ENCODE peak calls at places on chromosomes 4 and X, in six cellular contexts. J is GDM1; P is fibroblast of mammary gland; M is A549; B is stimulated activated CD8-positive, alpha-beta memory T cell treated with anti-CD3 and anti-CD28 coated beads, Interleukin-15, amount 100 ng/mL, for 4 hours; U is RKO. G is an unnamed sample.

GRCh38 chr4:173761938-173762337 is 231.9 kb upstream of the HAND2 start:
- DNase-seq in J (no peak), P (no peak), M (no peak), B (no peak), U (no peak), G (no peak)

GRCh38 chrX:52422884-52423283 is 54.1 kb downstream of the XAGE2 start:
- DNase-seq in J (no peak), P (peak), M (no peak), B (no peak), U (no peak), G (no peak)

GRCh38 chr4:89356086-89356485 is 48.5 kb upstream of the GPRIN3 start:
- DNase-seq in J (no peak), P (peak), M (no peak), B (no peak), U (no peak), G (no peak)

GRCh38 chrX:3811331-3812311 is 98.2 kb upstream of the PRKX start:
- DNase-seq in J (peak), P (peak), M (peak), B (no peak), U (peak), G (no peak)

GRCh38 chr4:57044279-57044678 is 65.6 kb downstream of the POLR2B start:
- DNase-seq in J (no peak), P (peak), M (no peak), B (no peak), U (no peak), G (no peak)

GRCh38 chr4:54058171-54058570 is 6.2 kb downstream of the CHIC2 start:
- DNase-seq in J (no peak), P (no peak), M (no peak), B (no peak), U (no peak), G (no peak)

GRCh38 chr4:145177511-145177905 is 2.9 kb downstream of the OTUD4 start:
- DNase-seq in J (no peak), P (peak), M (no peak), B (no peak), U (peak), G (no peak)

GRCh38 chr4:185378264-185378663 is 17.5 kb downstream of the LRP2BP start:
- DNase-seq in J (no peak), P (no peak), M (no peak), B (no peak), U (no peak), G (no peak)

GRCh38 chrX:95612350-95612749 is 1072.3 kb upstream of the DIAPH2 start:
- DNase-seq in J (no peak), P (no peak), M (no peak), B (no peak), U (no peak), G (no peak)

GRCh38 chrX:68433155-68433980 is at the start of gene OPHN1:
- DNase-seq in J (no peak), P (peak), M (peak), B (no peak), U (peak), G (peak)

GRCh38 chrX:154730271-154730883 is 20.5 kb downstream of the GAB3 start:
- DNase-seq in J (no peak), P (peak), M (no peak), B (no peak), U (no peak), G (no peak)

GRCh38 chr4:24799196-24799543 is 3.8 kb downstream of the SOD3 start:
- DNase-seq in J (no peak), P (no peak), M (no peak), B (no peak), U (no peak), G (no peak)